ENCODE peak calls at places on chromosomes 4 and X, in ten cellular contexts. Z is SW 1271; J is DMS79; D is retinal pigment epithelial cell; H is H9; T is T47D; V is effector memory CD8-positive, alpha-beta T cell; O is suprapubic skin; M is EL; F is stimulated activated CD4-positive, alpha-beta T cell treated with anti-CD3 and anti-CD28 coated beads, Interleukin-1b, Interleukin-23, amount 100 ng/mL, for 24 hours. L is an unnamed sample.

GRCh38 chrX:154540897-154541535 is 5.6 kb downstream of the G6PD start:
- DNase-seq in Z (no peak), J (no peak), D (no peak), H (no peak), T (peak), V (no peak), O (peak), M (no peak), F (no peak), L (no peak)

GRCh38 chrX:135345328-135345645 is 36.0 kb downstream of the ETDC start:
- DNase-seq in Z (no peak), J (no peak), D (no peak), H (no peak), T (peak), V (no peak), O (no peak), M (peak), F (no peak), L (no peak)

GRCh38 chr4:20394471-20394870 is 142.8 kb downstream of the SLIT2 start:
- DNase-seq in Z (no peak), J (no peak), D (no peak), H (no peak), T (no peak), V (no peak), O (no peak), M (no peak), F (no peak), L (no peak)

GRCh38 chr4:1305781-1306455 is 16.2 kb downstream of the MAEA start:
- DNase-seq in Z (no peak), J (no peak), D (no peak), H (no peak), T (no peak), V (no peak), O (no peak), M (no peak), F (peak), L (no peak)

GRCh38 chrX:25198253-25198652 is 182.5 kb upstream of the ARX start:
- DNase-seq in Z (no peak), J (no peak), D (no peak), H (no peak), T (no peak), V (no peak), O (no peak), M (no peak), F (no peak), L (no peak)

GRCh38 chrX:7515681-7516413 is 327.1 kb upstream of the VCX start:
- DNase-seq in Z (peak), J (no peak), D (no peak), H (no peak), T (no peak), V (no peak), O (no peak), M (peak), F (no peak), L (no peak)

GRCh38 chr4:4866833-4867744 is 7.6 kb downstream of the MSX1 start:
- DNase-seq in Z (no peak), J (no peak), D (no peak), H (peak), T (no peak), V (no peak), O (no peak), M (no peak), F (no peak), L (no peak)

GRCh38 chr4:2290974-2291704 is 29.2 kb upstream of the MXD4 start:
- DNase-seq in Z (no peak), J (no peak), D (no peak), H (no peak), T (no peak), V (peak), O (peak), M (no peak), F (peak), L (no peak)

GRCh38 chrX:39857780-39858179 is 240.0 kb downstream of the BCOR start:
- DNase-seq in Z (no peak), J (no peak), D (no peak), H (no peak), T (peak), V (no peak), O (no peak), M (no peak), F (no peak), L (no peak)

L was measured in HuH-7.